ENCODE peak calls at places on chromosome 1, in four cellular contexts. One of them, this sample, is unnamed.

GRCh38 chr1:160619742-160620277 is 27.0 kb downstream of the SLAMF1 start:
- DNase-seq in HS-27A: no peak
- DNase-seq in kidney: no peak
- DNase-seq in SHP77: no peak
- DNase-seq in this sample: no peak

GRCh38 chr1:33455537-33456301 is 16.7 kb upstream of the ZSCAN20 start:
- DNase-seq in HS-27A: no peak
- DNase-seq in kidney: no peak
- DNase-seq in SHP77: peak; percentile 51
- DNase-seq in this sample: peak; percentile 57

GRCh38 chr1:61122389-61122788 is 40.0 kb downstream of the NFIA start:
- DNase-seq in kidney: no peak
- DNase-seq in SHP77: no peak
- DNase-seq in HS-27A: no peak
- DNase-seq in this sample: no peak

GRCh38 chr1:2480986-2481364 is 4.9 kb downstream of the PLCH2 start:
- DNase-seq in HS-27A: no peak
- DNase-seq in kidney: peak; percentile 94
- DNase-seq in SHP77: peak; percentile 14
- DNase-seq in this sample: peak; percentile 90

GRCh38 chr1:117609471-117609911 is 3.6 kb downstream of the TENT5C start:
- DNase-seq in kidney: no peak
- DNase-seq in SHP77: no peak
- DNase-seq in HS-27A: no peak
- DNase-seq in this sample: no peak

GRCh38 chr1:160656737-160657476 is 10.1 kb upstream of the SLAMF1 start:
- DNase-seq in SHP77: no peak
- DNase-seq in kidney: no peak
- DNase-seq in HS-27A: no peak
- DNase-seq in this sample: no peak

GRCh38 chr1:76374111-76374510 is 299.6 kb downstream of the ST6GALNAC3 start:
- DNase-seq in kidney: no peak
- DNase-seq in HS-27A: no peak
- DNase-seq in SHP77: no peak
- DNase-seq in this sample: no peak

GRCh38 chr1:33055210-33055991 is 18.7 kb upstream of the AK2 start:
- DNase-seq in kidney: peak; percentile 82
- DNase-seq in HS-27A: peak; percentile 59
- DNase-seq in SHP77: peak; percentile 90
- DNase-seq in this sample: peak; percentile 27

GRCh38 chr1:114316204-114316603 is 162.5 kb upstream of the SYT6 start:
- DNase-seq in kidney: no peak
- DNase-seq in HS-27A: no peak
- DNase-seq in SHP77: no peak
- DNase-seq in this sample: no peak

GRCh38 chr1:218847966-218848365 is 325.7 kb upstream of the LYPLAL1 start:
- DNase-seq in HS-27A: no peak
- DNase-seq in SHP77: no peak
- DNase-seq in kidney: no peak
- DNase-seq in this sample: no peak

GRCh38 chr1:178537445-178538090 is 24.7 kb downstream of the TEX35 start:
- DNase-seq in kidney: no peak
- DNase-seq in HS-27A: no peak
- DNase-seq in SHP77: no peak
- DNase-seq in this sample: no peak

GRCh38 chr1:203306089-203306969 is 1.0 kb downstream of the BTG2 start:
- DNase-seq in HS-27A: peak; percentile 70
- DNase-seq in kidney: peak; percentile 94
- DNase-seq in SHP77: peak; percentile 67
- DNase-seq in this sample: peak; percentile 73

GRCh38 chr1:61132176-61133047 is 50.1 kb downstream of the NFIA start:
- DNase-seq in kidney: no peak
- DNase-seq in SHP77: no peak
- DNase-seq in HS-27A: no peak
- DNase-seq in this sample: no peak

GRCh38 chr1:92970990-92971689 is 9.9 kb upstream of the DIPK1A start:
- DNase-seq in kidney: no peak
- DNase-seq in SHP77: no peak
- DNase-seq in HS-27A: no peak
- DNase-seq in this sample: no peak

GRCh38 chr1:64917328-64917861 is 49.0 kb downstream of the JAK1 start:
- DNase-seq in SHP77: no peak
- DNase-seq in HS-27A: peak; percentile 99
- DNase-seq in kidney: peak; percentile 74
- DNase-seq in this sample: no peak

GRCh38 chr1:247343801-247344200 is 12.1 kb upstream of the ZNF496 start:
- DNase-seq in SHP77: no peak
- DNase-seq in kidney: no peak
- DNase-seq in HS-27A: no peak
- DNase-seq in this sample: no peak

GRCh38 chr1:14522331-14523241 is 75.9 kb upstream of the KAZN start:
- DNase-seq in kidney: peak; percentile 74
- DNase-seq in SHP77: peak; percentile 66
- DNase-seq in HS-27A: peak; percentile 71
- DNase-seq in this sample: no peak

GRCh38 chr1:235649722-235650163 is at the start of gene GNG4:
- DNase-seq in HS-27A: no peak
- DNase-seq in SHP77: peak; percentile 51
- DNase-seq in kidney: no peak
- DNase-seq in this sample: peak; percentile 13

GRCh38 chr1:208243522-208243850 is 698 bp downstream of the PLXNA2 start:
- DNase-seq in SHP77: no peak
- DNase-seq in kidney: peak; percentile 78
- DNase-seq in HS-27A: no peak
- DNase-seq in this sample: no peak

GRCh38 chr1:34163792-34164509 is 1.1 kb downstream of the CSMD2 start:
- DNase-seq in kidney: no peak
- DNase-seq in SHP77: no peak
- DNase-seq in HS-27A: no peak
- DNase-seq in this sample: peak; percentile 35

GRCh38 chr1:119702384-119702783 is 9.3 kb upstream of the PHGDH start:
- DNase-seq in HS-27A: peak; percentile 70
- DNase-seq in kidney: no peak
- DNase-seq in SHP77: no peak
- DNase-seq in this sample: no peak

GRCh38 chr1:169874229-169874628 is 19.5 kb downstream of the SCYL3 start:
- DNase-seq in HS-27A: no peak
- DNase-seq in SHP77: no peak
- DNase-seq in kidney: no peak
- DNase-seq in this sample: no peak